ENCODE peak calls at places on chromosome 11, in nine cellular contexts. R is islet precursor cell; D is T47D; C is adrenal gland; Q is COR-L47; Y is NCI-H2029 treated with DMSO at 0.1 percent for 48 hours; E is CD4-positive, CD25-positive, alpha-beta regulatory T cell; B is NCI-H460; T is activated naive CD4-positive, alpha-beta T cell. X is an unnamed sample.

GRCh38 chr11:95254139-95254704 is 23.2 kb upstream of the SESN3 start:
- DNase-seq in R (peak), D (peak), C (peak), Q (peak), Y (peak), E (peak), B (peak), T (peak), X (peak)

GRCh38 chr11:68342459-68343158 is 30.2 kb downstream of the LRP5 start:
- DNase-seq in R (peak), D (peak), C (no peak), Q (peak), Y (no peak), E (no peak), B (no peak), T (no peak), X (no peak)

GRCh38 chr11:113132001-113132400 is 170.8 kb downstream of the NCAM1 start:
- DNase-seq in R (no peak), D (no peak), C (no peak), Q (no peak), Y (no peak), E (no peak), B (no peak), T (no peak), X (no peak)

GRCh38 chr11:43458486-43458885 is 99.8 kb downstream of the TTC17 start:
- DNase-seq in R (no peak), D (no peak), C (no peak), Q (no peak), Y (no peak), E (no peak), B (no peak), T (no peak), X (no peak)

GRCh38 chr11:11588890-11589289 is 32.9 kb downstream of the GALNT18 start:
- DNase-seq in R (peak), D (no peak), C (no peak), Q (no peak), Y (no peak), E (no peak), B (no peak), T (no peak), X (no peak)

GRCh38 chr11:93740802-93741093 is 547 bp downstream of the TAF1D start:
- DNase-seq in R (peak), D (peak), C (peak), Q (peak), Y (peak), E (peak), B (peak), T (peak), X (peak)

GRCh38 chr11:75468534-75469340 is 35.7 kb upstream of the KLHL35 start:
- DNase-seq in R (no peak), D (no peak), C (peak), Q (no peak), Y (no peak), E (no peak), B (no peak), T (no peak), X (peak)

GRCh38 chr11:100932474-100933100 is 197.0 kb downstream of the PGR start:
- DNase-seq in R (no peak), D (peak), C (no peak), Q (peak), Y (peak), E (no peak), B (peak), T (no peak), X (peak)

GRCh38 chr11:43222215-43222614 is 89.6 kb upstream of the API5 start:
- DNase-seq in R (peak), D (no peak), C (no peak), Q (no peak), Y (no peak), E (no peak), B (no peak), T (no peak), X (no peak)

GRCh38 chr11:67265633-67266423 is 445 bp upstream of the GRK2 start:
- DNase-seq in R (peak), D (peak), C (peak), Q (peak), Y (no peak), E (peak), B (peak), T (peak), X (peak)

GRCh38 chr11:62948765-62949320 is 27.7 kb upstream of the CHRM1 start:
- DNase-seq in R (peak), D (no peak), C (no peak), Q (no peak), Y (no peak), E (no peak), B (no peak), T (no peak), X (no peak)

GRCh38 chr11:11662578-11662977 is 40.8 kb upstream of the GALNT18 start:
- DNase-seq in R (no peak), D (no peak), C (no peak), Q (no peak), Y (no peak), E (no peak), B (no peak), T (no peak), X (no peak)

GRCh38 chr11:121933694-121934093 is 182.3 kb downstream of the BLID start:
- DNase-seq in R (no peak), D (no peak), C (no peak), Q (no peak), Y (no peak), E (no peak), B (no peak), T (no peak), X (peak)

GRCh38 chr11:27820249-27820648 is 120.0 kb upstream of the BDNF start:
- DNase-seq in R (no peak), D (no peak), C (no peak), Q (no peak), Y (no peak), E (no peak), B (no peak), T (no peak), X (no peak)

GRCh38 chr11:66467034-66467659 is 442 bp downstream of the PELI3 start:
- DNase-seq in R (peak), D (peak), C (peak), Q (no peak), Y (no peak), E (no peak), B (no peak), T (no peak), X (no peak)

GRCh38 chr11:132072044-132072879 is 701.8 kb downstream of the NTM start:
- DNase-seq in R (peak), D (no peak), C (no peak), Q (peak), Y (no peak), E (no peak), B (peak), T (no peak), X (peak)

GRCh38 chr11:103007521-103007920 is 52.0 kb upstream of the MMP13 start:
- DNase-seq in R (no peak), D (peak), C (no peak), Q (no peak), Y (no peak), E (no peak), B (no peak), T (no peak), X (no peak)

GRCh38 chr11:70139785-70140410 is 61.8 kb downstream of the ANO1 start:
- DNase-seq in R (no peak), D (no peak), C (no peak), Q (no peak), Y (no peak), E (no peak), B (no peak), T (no peak), X (no peak)

GRCh38 chr11:73335204-73335923 is 27.3 kb downstream of the ARHGEF17 start:
- DNase-seq in R (peak), D (peak), C (peak), Q (peak), Y (peak), E (peak), B (peak), T (peak), X (peak)

GRCh38 chr11:125270711-125271110 is 106.2 kb downstream of the PKNOX2 start:
- DNase-seq in R (no peak), D (no peak), C (no peak), Q (no peak), Y (no peak), E (no peak), B (no peak), T (no peak), X (peak)

GRCh38 chr11:7449196-7449840 is 36.0 kb upstream of the OLFML1 start:
- DNase-seq in R (no peak), D (no peak), C (peak), Q (no peak), Y (no peak), E (no peak), B (no peak), T (no peak), X (no peak)

GRCh38 chr11:26201411-26201810 is 130.5 kb upstream of the ANO3 start:
- DNase-seq in R (no peak), D (no peak), C (no peak), Q (no peak), Y (no peak), E (no peak), B (no peak), T (no peak), X (peak)

GRCh38 chr11:2399488-2400068 is 972 bp upstream of the TSSC4 start:
- DNase-seq in R (no peak), D (no peak), C (peak), Q (no peak), Y (no peak), E (no peak), B (no peak), T (no peak), X (peak)

GRCh38 chr11:65243773-65244172 is 18.0 kb upstream of the POLA2 start:
- DNase-seq in R (no peak), D (no peak), C (no peak), Q (no peak), Y (no peak), E (no peak), B (no peak), T (no peak), X (no peak)

GRCh38 chr11:19134004-19134403 is 17.0 kb downstream of the ZDHHC13 start:
- DNase-seq in R (no peak), D (no peak), C (no peak), Q (no peak), Y (no peak), E (no peak), B (no peak), T (no peak), X (no peak)

GRCh38 chr11:130202818-130203671 is 43.5 kb downstream of the ST14 start:
- DNase-seq in R (no peak), D (no peak), C (no peak), Q (no peak), Y (no peak), E (no peak), B (no peak), T (no peak), X (no peak)

GRCh38 chr11:11171854-11172253 is 181.2 kb downstream of the CSNK2A3 start:
- DNase-seq in R (no peak), D (no peak), C (no peak), Q (no peak), Y (no peak), E (no peak), B (no peak), T (no peak), X (no peak)

GRCh38 chr11:102940714-102941588 is 14.6 kb downstream of the MMP13 start:
- DNase-seq in R (peak), D (peak), C (peak), Q (peak), Y (peak), E (no peak), B (peak), T (no peak), X (peak)

X was measured in fibroblast of mammary gland.